ENCODE peak calls at places on chromosomes 2 and 18, in nine cellular contexts. N is stimulated activated CD4-positive, alpha-beta T cell treated with anti-CD3 and anti-CD28 coated beads, Interleukin-2, amount 100 ng/mL, for 48 hours; Y is NCI-H2029 treated with DMSO at 0.1 percent for 48 hours; J is NCI-H1436; K is neuronal stem cell; C is ovary; S is heart left ventricle; L is prostate gland; U is A549. M is an unnamed sample.

GRCh38 chr2:41782306-41783158 is 265.3 kb upstream of the PKDCC start:
- DNase-seq in U (peak; percentile 56), N (peak; percentile 23), J (peak; percentile 40), C (peak; percentile 26), S (no peak), K (peak; percentile 37), L (no peak), Y (peak; percentile 17), M (peak; percentile 39)

GRCh38 chr2:215684448-215685217 is 248.8 kb upstream of the FN1 start:
- DNase-seq in S (no peak), L (no peak), J (no peak), K (no peak), U (peak; percentile 24), Y (no peak), C (no peak), N (no peak), M (no peak)

GRCh38 chr2:46831037-46831868 is 84.4 kb downstream of the MCFD2 start:
- DNase-seq in J (no peak), C (no peak), L (no peak), U (no peak), Y (no peak), K (no peak), S (no peak), N (no peak), M (no peak)

GRCh38 chr2:232315049-232315922 is 63.3 kb upstream of the ALPP start:
- DNase-seq in Y (no peak), N (peak; percentile 48), J (no peak), C (no peak), L (peak; percentile 72), U (no peak), S (peak; percentile 66), K (no peak), M (peak; percentile 95)

GRCh38 chr18:23803755-23804154 is 114.5 kb downstream of the LAMA3 start:
- DNase-seq in U (no peak), Y (no peak), J (no peak), K (no peak), S (no peak), C (no peak), N (no peak), L (no peak), M (no peak)

GRCh38 chr2:161381581-161381980 is 34.5 kb upstream of the TBR1 start:
- DNase-seq in J (no peak), N (no peak), C (no peak), S (no peak), L (no peak), K (no peak), U (no peak), Y (no peak), M (no peak)

GRCh38 chr18:39297225-39297624 is 1731.6 kb upstream of the CELF4 start:
- DNase-seq in C (no peak), S (no peak), K (no peak), J (no peak), Y (no peak), N (no peak), L (no peak), U (no peak), M (no peak)

GRCh38 chr2:70111752-70112591 is 24.7 kb downstream of the PCBP1 start:
- DNase-seq in K (no peak), U (no peak), N (no peak), L (no peak), J (peak; percentile 10), S (no peak), Y (peak; percentile 50), C (no peak), M (no peak)

GRCh38 chr2:197310271-197310939 is at the start of gene ANKRD44:
- DNase-seq in U (peak; percentile 83), N (peak; percentile 78), Y (peak; percentile 60), J (peak; percentile 61), S (peak; percentile 95), K (peak; percentile 75), L (peak; percentile 85), C (peak; percentile 88), M (peak; percentile 75)

GRCh38 chr2:181140414-181140813 is 160.0 kb downstream of the UBE2E3 start:
- DNase-seq in L (no peak), C (no peak), S (no peak), N (no peak), Y (no peak), K (no peak), U (no peak), J (no peak), M (no peak)

GRCh38 chr18:62812242-62812641 is 96.9 kb downstream of the PHLPP1 start:
- DNase-seq in S (no peak), J (no peak), N (no peak), Y (no peak), L (no peak), U (peak; percentile 89), K (no peak), C (no peak), M (no peak)

GRCh38 chr2:133566967-133567645 is 1.2 kb downstream of the NCKAP5 start:
- DNase-seq in C (no peak), U (peak; percentile 25), J (no peak), Y (no peak), K (no peak), S (peak; percentile 82), N (no peak), L (no peak), M (peak; percentile 69)

GRCh38 chr2:58895849-58896248 is 654.7 kb upstream of the FANCL start:
- DNase-seq in Y (no peak), K (no peak), S (peak; percentile 58), J (no peak), C (no peak), N (no peak), U (no peak), L (peak; percentile 12), M (no peak)

GRCh38 chr18:48132993-48133674 is 202.7 kb upstream of the SMAD2 start:
- DNase-seq in U (no peak), S (no peak), Y (no peak), C (no peak), L (no peak), N (no peak), J (no peak), K (no peak), M (no peak)

GRCh38 chr18:48770243-48770642 is 180.5 kb downstream of the SMAD7 start:
- DNase-seq in C (no peak), U (no peak), J (no peak), N (no peak), L (no peak), Y (no peak), K (no peak), S (no peak), M (no peak)

GRCh38 chr18:11750171-11750570 is 61.1 kb downstream of the GNAL start:
- DNase-seq in L (no peak), N (no peak), C (no peak), K (no peak), J (no peak), Y (no peak), U (no peak), S (no peak), M (no peak)

GRCh38 chr2:129748250-129748649 is 231.2 kb upstream of the RAB6C start:
- DNase-seq in N (no peak), U (no peak), L (no peak), S (no peak), C (no peak), J (no peak), Y (no peak), K (no peak), M (no peak)

GRCh38 chr2:38650012-38650411 is 15.9 kb upstream of the GALM start:
- DNase-seq in N (no peak), C (no peak), Y (no peak), S (no peak), U (no peak), K (no peak), L (no peak), J (no peak), M (no peak)

GRCh38 chr2:85917887-85918795 is 29.4 kb upstream of the ST3GAL5 start:
- DNase-seq in S (no peak), Y (no peak), J (no peak), K (no peak), L (no peak), U (peak; percentile 42), N (no peak), C (no peak), M (no peak)

GRCh38 chr2:3264010-3264744 is 113.4 kb downstream of the EIPR1 start:
- DNase-seq in L (no peak), C (no peak), J (no peak), N (no peak), U (no peak), Y (no peak), S (peak; percentile 43), K (no peak), M (no peak)

GRCh38 chr2:7010376-7010775 is 93.2 kb downstream of the RNF144A start:
- DNase-seq in K (no peak), Y (no peak), L (no peak), U (no peak), N (no peak), S (no peak), C (no peak), J (no peak), M (peak; percentile 81)

GRCh38 chr2:159832026-159832425 is 34.0 kb upstream of the CD302 start:
- DNase-seq in C (no peak), Y (no peak), J (no peak), S (no peak), U (no peak), K (no peak), L (no peak), N (no peak), M (no peak)

GRCh38 chr2:101106453-101107181 is 44.6 kb downstream of the TBC1D8 start:
- DNase-seq in J (no peak), K (no peak), U (no peak), C (no peak), Y (no peak), S (no peak), N (no peak), L (no peak), M (no peak)

GRCh38 chr2:44766220-44766619 is 175.3 kb upstream of the SIX3 start:
- DNase-seq in S (no peak), U (no peak), J (no peak), Y (no peak), L (no peak), K (no peak), C (no peak), N (no peak), M (no peak)

GRCh38 chr2:223297788-223298187 is 245.8 kb downstream of the KCNE4 start:
- DNase-seq in C (no peak), Y (peak; percentile 2), K (no peak), L (no peak), S (no peak), N (no peak), U (no peak), J (peak; percentile 84), M (no peak)

GRCh38 chr2:131493199-131494018 is 1.2 kb upstream of the MZT2A start:
- DNase-seq in U (no peak), C (no peak), N (no peak), L (no peak), Y (no peak), S (no peak), J (no peak), K (no peak), M (no peak)

GRCh38 chr2:64838817-64839216 is 150.4 kb upstream of the SLC1A4 start:
- DNase-seq in C (no peak), S (peak; percentile 26), K (no peak), Y (no peak), J (no peak), N (no peak), L (no peak), U (peak; percentile 81), M (peak; percentile 98)

GRCh38 chr2:10360460-10361219 is 57.9 kb downstream of the HPCAL1 start:
- DNase-seq in L (no peak), K (no peak), U (no peak), C (no peak), J (no peak), Y (no peak), N (no peak), S (no peak), M (no peak)

GRCh38 chr2:3667151-3667631 is 9.2 kb downstream of the ALLC start:
- DNase-seq in C (no peak), S (no peak), N (no peak), K (no peak), J (no peak), L (no peak), Y (peak; percentile 4), U (no peak), M (no peak)

GRCh38 chr2:54446122-54446521 is 10.0 kb upstream of the SPTBN1 start:
- DNase-seq in K (no peak), J (no peak), U (no peak), N (no peak), Y (no peak), S (no peak), C (no peak), L (no peak), M (no peak)

GRCh38 chr18:12271376-12272235 is 17.4 kb downstream of the CIDEA start:
- DNase-seq in N (peak; percentile 63), Y (peak; percentile 42), U (peak; percentile 79), C (peak; percentile 86), L (peak; percentile 65), S (peak; percentile 82), K (peak; percentile 85), J (peak; percentile 57), M (peak; percentile 78)

M was measured in A172.